ENCODE peak calls at places on chromosomes 11 and 22, in seven cellular contexts. Y is cardiac muscle cell, A is right atrium auricular region, L is A549, P is transverse colon, G is tibial nerve, V is upper lobe of right lung. I is an unnamed sample. For H3K4me1, the result is how much of the 10 kb centered on the place peaks cover.

GRCh38 chr11:17890333-17890732 is 122.5 kb downstream of the SERGEF start:
- DNase-seq in Y (no peak), A (no peak), L (no peak), P (no peak), G (no peak), V (no peak), I (no peak)

GRCh38 chr11:121106812-121107211 is 5.8 kb downstream of the TECTA start:
- DNase-seq in Y (no peak), A (no peak), L (no peak), P (no peak), G (no peak), V (no peak), I (no peak)

GRCh38 chr22:45671051-45671782 is 417 bp upstream of the ATXN10 start:
- DNase-seq in Y (no peak), A (peak), L (no peak), P (peak), G (no peak), V (no peak), I (peak)

GRCh38 chr22:50102946-50103345 is 13.1 kb downstream of the MOV10L1 start:
- DNase-seq in Y (no peak), A (no peak), L (peak), P (no peak), G (no peak), V (no peak), I (no peak)

GRCh38 chr22:22813126-22814075 is 74.2 kb upstream of the IGLL5 start:
- DNase-seq in Y (no peak), A (no peak), L (no peak), P (no peak), G (no peak), V (no peak), I (no peak)

GRCh38 chr11:2092956-2093412 is 46.2 kb downstream of the IGF2 start:
- DNase-seq in Y (peak), A (no peak), L (no peak), P (peak), G (peak), V (peak), I (peak)

GRCh38 chr22:45997077-45997774 is 20.3 kb upstream of the WNT7B start:
- DNase-seq in Y (peak), A (peak), L (no peak), P (peak), G (peak), V (peak), I (peak)

GRCh38 chr11:119726585-119727522 is 2.1 kb downstream of the NECTIN1 start:
- DNase-seq in Y (no peak), A (no peak), L (no peak), P (no peak), G (no peak), V (no peak), I (no peak)

GRCh38 chr11:10386361-10386760 is 68.7 kb upstream of the AMPD3 start:
- DNase-seq in Y (no peak), A (peak), L (no peak), P (no peak), G (no peak), V (no peak), I (no peak)

GRCh38 chr11:45178890-45179663 is 32.6 kb downstream of the PRDM11 start:
- DNase-seq in Y (peak), A (peak), L (peak), P (no peak), G (no peak), V (no peak), I (no peak)

GRCh38 chr22:38792833-38793232 is 1.1 kb downstream of the DNAL4 start:
- DNase-seq in Y (peak), A (no peak), L (no peak), P (no peak), G (no peak), V (no peak), I (no peak)

GRCh38 chr11:8329961-8330361 is 66.3 kb upstream of the LMO1 start:
- DNase-seq in Y (no peak), A (no peak), L (no peak), P (no peak), G (no peak), V (no peak), I (no peak)

GRCh38 chr22:22069450-22070370 is 87.1 kb upstream of the TOP3B start:
- DNase-seq in Y (no peak), A (no peak), L (no peak), P (no peak), G (no peak), V (no peak), I (no peak)

GRCh38 chr22:48504519-48505140 is 1323.0 kb downstream of the BRD1 start:
- DNase-seq in Y (no peak), A (no peak), L (no peak), P (no peak), G (no peak), V (no peak), I (peak)

GRCh38 chr11:30561691-30562412 is 24.3 kb downstream of the MPPED2 start:
- DNase-seq in Y (no peak), A (no peak), L (no peak), P (no peak), G (no peak), V (no peak), I (no peak)

GRCh38 chr11:10473371-10473770 is 18.3 kb downstream of the AMPD3 start:
- DNase-seq in Y (no peak), A (no peak), L (no peak), P (no peak), G (no peak), V (no peak), I (no peak)

GRCh38 chr11:63760487-63761079 is 8.0 kb downstream of the ZFTA start:
- DNase-seq in Y (no peak), A (no peak), L (no peak), P (no peak), G (no peak), V (no peak), I (no peak)

DNA sequence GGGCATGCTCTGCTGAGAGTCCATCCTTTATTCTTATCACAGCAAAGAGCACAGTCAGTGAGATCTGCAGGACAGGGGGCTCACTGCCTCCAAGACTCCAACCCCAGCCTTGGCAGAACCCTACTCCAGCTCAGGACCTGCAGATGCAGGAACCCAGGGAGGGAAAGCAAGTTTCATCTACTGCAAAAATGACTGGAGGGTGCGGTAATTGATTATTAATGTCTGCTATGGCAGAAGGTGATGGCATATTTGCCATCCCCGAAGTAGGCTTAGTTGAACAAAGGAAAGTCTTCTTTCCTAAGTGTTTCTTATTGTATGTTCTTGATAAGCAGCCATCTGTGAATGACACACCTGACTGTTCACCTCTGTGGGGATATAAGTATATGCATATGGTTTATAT is 9.2 kb downstream of the SCUBE1 start:
- DNase-seq in Y (no peak), A (no peak), L (no peak), P (no peak), G (no peak), V (no peak), I (no peak)
- H3K4me1 ChIP-seq in Y (under half), A (under half), L (under half), P (under half), G (under half), V (under half), I (under half)

GRCh38 chr11:95262994-95263764 is 32.2 kb upstream of the SESN3 start:
- DNase-seq in Y (no peak), A (no peak), L (no peak), P (no peak), G (no peak), V (no peak), I (no peak)
- TF ChIP-seq CTCF in Y (no peak), A (no peak), L (no peak), P (no peak), G (no peak), V (no peak), I (no peak)

DNA sequence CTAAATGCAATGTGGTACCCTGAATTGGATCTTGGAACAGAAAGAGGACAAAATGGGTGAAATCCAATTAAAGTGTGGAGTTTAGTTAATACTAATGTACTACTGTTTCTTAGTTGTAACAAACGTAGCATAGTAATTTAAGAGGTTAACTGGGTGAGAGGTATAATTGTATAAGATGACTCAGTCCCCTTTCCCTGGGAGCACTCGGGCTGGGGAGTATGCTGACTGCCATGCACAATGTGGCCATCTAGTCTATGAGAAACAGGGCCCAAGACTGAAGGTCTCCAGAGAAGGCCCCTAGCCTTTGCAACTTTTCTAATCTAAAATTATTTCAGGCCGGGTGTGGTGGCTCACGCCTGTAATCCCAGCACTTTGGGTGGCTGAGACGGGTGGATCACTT is 29.6 kb upstream of the FCHSD2 start:
- DNase-seq in Y (no peak), A (no peak), L (no peak), P (no peak), G (no peak), V (no peak), I (no peak)
- H3K4me1 ChIP-seq in Y (under half), A (half or more), L (under half), P (under half), G (under half), V (under half), I (under half)

DNA sequence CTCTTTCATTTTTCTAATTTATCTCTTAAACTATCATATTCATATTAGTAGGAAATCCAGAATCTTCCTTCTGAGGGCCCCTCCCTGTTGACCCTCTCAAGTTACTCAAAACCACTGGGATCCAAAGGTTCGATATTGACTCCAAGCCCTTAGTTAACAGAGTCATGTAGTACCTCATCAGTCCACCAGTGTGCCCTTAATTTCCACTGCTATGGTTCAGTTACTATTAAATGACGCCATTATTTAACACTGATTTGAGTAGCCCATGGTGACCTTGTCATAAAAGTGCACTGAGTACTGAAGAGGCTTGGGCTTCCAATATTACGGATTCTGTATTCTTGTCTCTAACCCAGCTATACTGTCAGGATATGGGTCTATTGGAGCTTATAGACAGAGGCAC is 91.9 kb upstream of the MS4A8 start:
- DNase-seq in Y (no peak), A (no peak), L (no peak), P (no peak), G (no peak), V (no peak), I (no peak)
- TF ChIP-seq CTCF in Y (no peak), A (no peak), L (no peak), P (no peak), G (no peak), V (no peak), I (no peak)

GRCh38 chr11:35621620-35622019 is 3.4 kb downstream of the FJX1 start:
- DNase-seq in Y (peak), A (no peak), L (no peak), P (no peak), G (no peak), V (no peak), I (no peak)
- H3K4me1 ChIP-seq in Y (under half), A (under half), L (under half), P (under half), G (under half), V (under half), I (under half)

GRCh38 chr11:106524446-106524845 is 447.0 kb downstream of the AASDHPPT start:
- DNase-seq in Y (no peak), A (no peak), L (no peak), P (no peak), G (no peak), V (no peak), I (no peak)
- TF ChIP-seq CTCF in Y (no peak), A (no peak), L (no peak), P (no peak), G (no peak), V (no peak), I (no peak)

GRCh38 chr11:3159296-3160190 is 5.6 kb downstream of the OSBPL5 start:
- DNase-seq in Y (peak), A (no peak), L (no peak), P (peak), G (peak), V (peak), I (peak)

GRCh38 chr11:3161720-3162409 is 3.2 kb downstream of the OSBPL5 start:
- DNase-seq in Y (no peak), A (no peak), L (no peak), P (peak), G (no peak), V (peak), I (no peak)

GRCh38 chr11:3161309-3161708 is 3.8 kb downstream of the OSBPL5 start:
- DNase-seq in Y (no peak), A (no peak), L (no peak), P (peak), G (no peak), V (peak), I (no peak)

GRCh38 chr11:3158821-3159220 is 6.3 kb downstream of the OSBPL5 start:
- DNase-seq in Y (no peak), A (no peak), L (no peak), P (no peak), G (no peak), V (no peak), I (peak)

GRCh38 chr11:3160252-3161031 is 4.7 kb downstream of the OSBPL5 start:
- DNase-seq in Y (peak), A (peak), L (no peak), P (peak), G (peak), V (peak), I (peak)
- H3K4me1 ChIP-seq in Y (under half), A (half or more), L (under half), P (under half), G (under half), V (half or more), I (under half)

GRCh38 chr11:12541588-12542151 is 132.6 kb upstream of the TEAD1 start:
- DNase-seq in Y (no peak), A (peak), L (no peak), P (no peak), G (no peak), V (no peak), I (no peak)

GRCh38 chr11:12540075-12540685 is 134.0 kb upstream of the TEAD1 start:
- DNase-seq in Y (peak), A (peak), L (peak), P (no peak), G (no peak), V (no peak), I (no peak)

GRCh38 chr11:12539570-12539969 is 134.7 kb upstream of the TEAD1 start:
- DNase-seq in Y (peak), A (no peak), L (peak), P (no peak), G (no peak), V (no peak), I (no peak)

GRCh38 chr11:12542186-12542935 is 131.9 kb upstream of the TEAD1 start:
- DNase-seq in Y (peak), A (peak), L (no peak), P (no peak), G (no peak), V (no peak), I (no peak)

GRCh38 chr11:12540913-12541587 is 133.2 kb upstream of the TEAD1 start:
- DNase-seq in Y (peak), A (peak), L (peak), P (no peak), G (peak), V (no peak), I (no peak)
- TF ChIP-seq CTCF in Y (peak), A (no peak), L (no peak), P (no peak), G (no peak), V (no peak), I (no peak)

GRCh38 chr11:114070464-114071139 is 11.1 kb downstream of the ZBTB16 start:
- DNase-seq in Y (no peak), A (no peak), L (no peak), P (no peak), G (no peak), V (no peak), I (no peak)
- H3K4me1 ChIP-seq in Y (under half), A (half or more), L (under half), P (under half), G (under half), V (half or more), I (under half)

I was measured in pancreas.